ENCODE peak calls at places on chromosomes 16 and 17, in five cellular contexts. D, S, T, Z and U are unnamed samples.

GRCh38 chr17:77287432-77288068 is 146.8 kb downstream of the SEC14L1 start:
- DNase-seq in D (peak; percentile 83), T (peak; percentile 86), S (peak; percentile 83), Z (peak; percentile 95), U (peak; percentile 94)

GRCh38 chr17:28950017-28950751 is 1.1 kb downstream of the PHF12 start:
- DNase-seq in S (peak; percentile 39), D (peak; percentile 60), T (no peak), Z (peak; percentile 61), U (peak; percentile 40)

GRCh38 chr16:27369806-27370205 is 32.2 kb upstream of the IL21R start:
- DNase-seq in S (no peak), Z (peak; percentile 45), D (no peak), T (no peak), U (peak; percentile 49)

GRCh38 chr17:4304417-4305027 is 40.7 kb upstream of the ANKFY1 start:
- DNase-seq in D (peak; percentile 62), Z (peak; percentile 64), S (peak; percentile 43), T (no peak), U (peak; percentile 71)

GRCh38 chr17:38745545-38745944 is 2.6 kb downstream of the PCGF2 start:
- DNase-seq in S (no peak), Z (peak; percentile 36), D (no peak), T (no peak), U (no peak)

GRCh38 chr17:75635610-75636202 is 2.5 kb downstream of the SMIM5 start:
- DNase-seq in Z (no peak), D (peak; percentile 48), S (peak; percentile 93), T (no peak), U (peak; percentile 90)

GRCh38 chr17:9860851-9861250 is 35.1 kb downstream of the GLP2R start:
- DNase-seq in S (no peak), T (no peak), Z (no peak), D (no peak), U (no peak)

GRCh38 chr16:71927383-71927782 is 32.1 kb downstream of the IST1 start:
- DNase-seq in S (peak; percentile 44), D (peak; percentile 27), T (peak; percentile 71), Z (peak; percentile 87), U (peak; percentile 89)

GRCh38 chr17:45429338-45430005 is 3.2 kb downstream of the ARHGAP27 start:
- DNase-seq in D (peak; percentile 44), Z (peak; percentile 46), S (peak; percentile 64), T (peak; percentile 28), U (peak; percentile 78)

GRCh38 chr17:77728022-77728671 is 230.4 kb upstream of the TNRC6C start:
- DNase-seq in T (no peak), D (peak; percentile 18), Z (peak; percentile 33), S (no peak), U (no peak)

GRCh38 chr17:15465045-15465701 is 2.2 kb downstream of the CDRT4 start:
- DNase-seq in Z (no peak), T (no peak), D (no peak), S (no peak), U (no peak)

GRCh38 chr17:32502710-32503109 is 15.9 kb downstream of the CDK5R1 start:
- DNase-seq in T (no peak), S (no peak), D (no peak), Z (no peak), U (no peak)
- H3K4me1 ChIP-seq in T (peaks cover 11% of the 10 kb centered on the region), S (peaks cover 23% of the 10 kb centered on the region), D (no peaks in the 10 kb centered on the region), Z (peaks cover 23% of the 10 kb centered on the region), U (no peaks in the 10 kb centered on the region)

GRCh38 chr17:7705269-7706255 is 560 bp downstream of the EFNB3 start:
- DNase-seq in D (no peak), S (no peak), Z (no peak), T (no peak), U (no peak)
- H3K4me3 ChIP-seq in D (no peak overlapping the region), S (peak overlapping the region; percentile 45), Z (peak overlapping the region; percentile 77), T (no peak overlapping the region), U (peak overlapping the region; percentile 8)

DNA sequence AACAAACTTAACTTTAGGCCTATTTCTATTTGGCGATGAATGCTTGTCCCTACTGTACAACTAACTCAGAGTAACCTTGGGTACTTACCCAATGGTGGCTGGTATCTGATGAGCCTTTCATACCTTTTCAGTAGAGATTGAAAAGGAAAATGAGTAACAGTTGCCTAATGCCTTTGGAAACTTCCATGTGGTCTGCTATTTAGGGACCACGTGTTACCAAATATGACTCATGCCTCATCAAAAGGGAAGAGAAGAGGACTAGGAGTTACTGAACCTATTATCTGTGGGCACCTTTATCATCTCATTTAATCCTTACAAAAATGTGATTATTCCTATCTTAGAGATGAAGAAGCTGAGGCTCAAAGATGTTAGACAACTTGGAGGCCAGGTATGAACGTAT is 8.1 kb downstream of the MYOCD start:
- DNase-seq in T (no peak), Z (peak; percentile 38), D (no peak), S (no peak), U (no peak)
- H3K27ac ChIP-seq in T (no peak overlapping the region), Z (no peak overlapping the region), D (no peak overlapping the region), S (no peak overlapping the region), U (no peak overlapping the region)

DNA sequence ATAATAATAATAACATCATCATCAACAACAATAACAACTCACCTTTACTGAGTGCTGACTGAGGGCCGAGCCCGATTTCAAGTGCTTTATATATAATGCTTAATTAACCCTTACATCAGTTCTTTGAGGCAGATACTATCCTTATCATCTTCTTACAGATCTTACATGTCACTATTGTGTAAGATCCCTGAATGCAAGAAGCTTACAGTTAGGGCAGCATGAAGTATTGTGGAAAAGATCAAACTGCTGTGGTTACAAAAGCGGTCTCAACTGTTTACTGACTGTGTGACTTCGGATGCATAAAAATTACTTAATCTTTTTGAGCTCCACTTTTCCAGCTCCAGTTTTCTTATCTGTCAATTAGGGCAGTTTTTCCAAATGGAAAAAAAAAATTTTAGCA is 3.3 kb downstream of the VAT1 start:
- DNase-seq in D (no peak), T (no peak), S (no peak), Z (peak; percentile 24), U (no peak)
- H3K4me1 ChIP-seq in D (peaks cover 23% of the 10 kb centered on the region), T (peaks cover 21% of the 10 kb centered on the region), S (peaks cover 79% of the 10 kb centered on the region), Z (peaks cover 25% of the 10 kb centered on the region), U (peaks cover 3% of the 10 kb centered on the region)

GRCh38 chr16:14300631-14301149 is 229.6 kb downstream of the MRTFB start:
- DNase-seq in D (peak; percentile 87), Z (peak; percentile 96), T (peak; percentile 84), S (peak; percentile 72), U (peak; percentile 48)
- H3K4me3 ChIP-seq in D (no peak overlapping the region), Z (peak overlapping the region; percentile 71), T (peak overlapping the region; percentile 73), S (peak overlapping the region; percentile 90), U (no peak overlapping the region)

GRCh38 chr17:19487009-19487600 is 46.5 kb upstream of the SLC47A1 start:
- DNase-seq in D (no peak), S (no peak), Z (no peak), T (no peak), U (no peak)
- H3K27ac ChIP-seq in D (no peak overlapping the region), S (no peak overlapping the region), Z (no peak overlapping the region), T (no peak overlapping the region), U (no peak overlapping the region)

DNA sequence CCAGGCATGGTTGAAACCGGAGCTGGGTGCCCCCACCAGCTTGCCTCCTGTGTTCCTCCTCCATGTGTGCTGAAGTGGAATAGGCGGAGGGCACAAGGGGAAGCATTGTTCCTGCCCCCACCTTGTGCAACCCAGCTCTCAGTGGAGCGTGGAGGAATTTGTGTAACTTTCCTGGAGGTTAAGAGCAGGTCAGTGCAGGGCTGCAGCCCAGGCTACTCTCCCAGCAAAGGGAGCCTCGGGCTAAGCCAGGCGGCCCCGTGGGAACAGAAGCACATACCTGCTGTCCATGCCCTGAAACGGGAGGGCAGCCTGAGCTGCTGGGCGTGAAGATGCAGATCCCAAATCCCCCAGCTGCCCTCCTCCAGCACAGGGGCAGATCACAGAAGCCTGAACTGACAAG is 158.8 kb upstream of the LHX1 start:
- DNase-seq in D (no peak), Z (no peak), T (peak; percentile 56), S (no peak), U (no peak)
- H3K4me1 ChIP-seq in D (no peaks in the 10 kb centered on the region), Z (no peaks in the 10 kb centered on the region), T (no peaks in the 10 kb centered on the region), S (no peaks in the 10 kb centered on the region), U (no peaks in the 10 kb centered on the region)